ENCODE peak calls at places on chromosomes 6 and 20, in nine cellular contexts. One of them, this sample, is unnamed.

GRCh38 chr20:1685304-1686052 is 27.9 kb upstream of the SIRPG start:
- DNase-seq in esophagus squamous epithelium: no peak
- DNase-seq in stomach: no peak
- DNase-seq in psoas muscle: no peak
- DNase-seq in neural progenitor cell: no peak
- DNase-seq in bronchial epithelial cell: no peak
- DNase-seq in NB4: no peak
- DNase-seq in BJ: no peak
- DNase-seq in heart left ventricle: no peak
- DNase-seq in this sample: no peak

GRCh38 chr20:37886851-37887297 is 16.1 kb upstream of the VSTM2L start:
- DNase-seq in heart left ventricle: peak
- DNase-seq in psoas muscle: no peak
- DNase-seq in BJ: no peak
- DNase-seq in neural progenitor cell: no peak
- DNase-seq in esophagus squamous epithelium: no peak
- DNase-seq in stomach: peak
- DNase-seq in bronchial epithelial cell: no peak
- DNase-seq in NB4: no peak
- DNase-seq in this sample: no peak

GRCh38 chr20:57267158-57267821 is 849 bp upstream of the BMP7 start:
- DNase-seq in BJ: no peak
- DNase-seq in stomach: no peak
- DNase-seq in NB4: no peak
- DNase-seq in heart left ventricle: no peak
- DNase-seq in esophagus squamous epithelium: no peak
- DNase-seq in neural progenitor cell: peak
- DNase-seq in bronchial epithelial cell: no peak
- DNase-seq in psoas muscle: no peak
- DNase-seq in this sample: no peak

GRCh38 chr6:87698618-87699017 is 3.4 kb downstream of the AKIRIN2 start:
- DNase-seq in stomach: no peak
- DNase-seq in BJ: no peak
- DNase-seq in NB4: peak
- DNase-seq in bronchial epithelial cell: peak
- DNase-seq in neural progenitor cell: peak
- DNase-seq in psoas muscle: no peak
- DNase-seq in esophagus squamous epithelium: no peak
- DNase-seq in heart left ventricle: no peak
- DNase-seq in this sample: peak

GRCh38 chr6:140319209-140319608 is 944.8 kb upstream of the CITED2 start:
- DNase-seq in neural progenitor cell: no peak
- DNase-seq in psoas muscle: no peak
- DNase-seq in stomach: no peak
- DNase-seq in NB4: no peak
- DNase-seq in heart left ventricle: no peak
- DNase-seq in esophagus squamous epithelium: no peak
- DNase-seq in BJ: no peak
- DNase-seq in bronchial epithelial cell: no peak
- DNase-seq in this sample: peak

GRCh38 chr6:105991561-105992314 is 94.4 kb upstream of the PRDM1 start:
- DNase-seq in heart left ventricle: no peak
- DNase-seq in esophagus squamous epithelium: no peak
- DNase-seq in neural progenitor cell: peak
- DNase-seq in NB4: no peak
- DNase-seq in psoas muscle: no peak
- DNase-seq in stomach: peak
- DNase-seq in BJ: no peak
- DNase-seq in bronchial epithelial cell: peak
- DNase-seq in this sample: no peak

GRCh38 chr6:168507730-168508129 is 66.7 kb downstream of the SMOC2 start:
- DNase-seq in NB4: no peak
- DNase-seq in neural progenitor cell: no peak
- DNase-seq in heart left ventricle: no peak
- DNase-seq in BJ: no peak
- DNase-seq in esophagus squamous epithelium: no peak
- DNase-seq in bronchial epithelial cell: no peak
- DNase-seq in stomach: no peak
- DNase-seq in psoas muscle: no peak
- DNase-seq in this sample: no peak

GRCh38 chr20:38447251-38447661 is 12.1 kb upstream of the SNHG17 start:
- DNase-seq in heart left ventricle: no peak
- DNase-seq in NB4: no peak
- DNase-seq in bronchial epithelial cell: no peak
- DNase-seq in psoas muscle: no peak
- DNase-seq in BJ: no peak
- DNase-seq in esophagus squamous epithelium: no peak
- DNase-seq in neural progenitor cell: peak
- DNase-seq in stomach: no peak
- DNase-seq in this sample: no peak

GRCh38 chr6:30260036-30260504 is 46.9 kb upstream of the TRIM26 start:
- DNase-seq in BJ: no peak
- DNase-seq in psoas muscle: no peak
- DNase-seq in esophagus squamous epithelium: no peak
- DNase-seq in NB4: peak
- DNase-seq in stomach: no peak
- DNase-seq in bronchial epithelial cell: no peak
- DNase-seq in neural progenitor cell: no peak
- DNase-seq in heart left ventricle: no peak
- DNase-seq in this sample: no peak

GRCh38 chr20:25254571-25254970 is 6.7 kb downstream of the PYGB start:
- DNase-seq in neural progenitor cell: peak
- DNase-seq in BJ: no peak
- DNase-seq in stomach: no peak
- DNase-seq in heart left ventricle: no peak
- DNase-seq in esophagus squamous epithelium: no peak
- DNase-seq in NB4: no peak
- DNase-seq in psoas muscle: no peak
- DNase-seq in bronchial epithelial cell: no peak
- DNase-seq in this sample: no peak

GRCh38 chr6:110589865-110590513 is 113.6 kb upstream of the SLC22A16 start:
- DNase-seq in BJ: no peak
- DNase-seq in psoas muscle: no peak
- DNase-seq in bronchial epithelial cell: no peak
- DNase-seq in stomach: no peak
- DNase-seq in heart left ventricle: no peak
- DNase-seq in NB4: no peak
- DNase-seq in neural progenitor cell: no peak
- DNase-seq in esophagus squamous epithelium: no peak
- DNase-seq in this sample: no peak

GRCh38 chr6:40953486-40953885 is 85.5 kb downstream of the UNC5CL start:
- DNase-seq in BJ: no peak
- DNase-seq in esophagus squamous epithelium: no peak
- DNase-seq in heart left ventricle: no peak
- DNase-seq in stomach: no peak
- DNase-seq in psoas muscle: no peak
- DNase-seq in bronchial epithelial cell: no peak
- DNase-seq in NB4: no peak
- DNase-seq in neural progenitor cell: no peak
- DNase-seq in this sample: no peak

GRCh38 chr6:5529733-5530132 is 268.4 kb downstream of the FARS2 start:
- DNase-seq in neural progenitor cell: no peak
- DNase-seq in bronchial epithelial cell: no peak
- DNase-seq in NB4: no peak
- DNase-seq in BJ: no peak
- DNase-seq in psoas muscle: no peak
- DNase-seq in esophagus squamous epithelium: no peak
- DNase-seq in heart left ventricle: no peak
- DNase-seq in stomach: no peak
- DNase-seq in this sample: peak

GRCh38 chr20:11982958-11983470 is 65.3 kb downstream of the BTBD3 start:
- DNase-seq in esophagus squamous epithelium: no peak
- DNase-seq in heart left ventricle: no peak
- DNase-seq in psoas muscle: no peak
- DNase-seq in stomach: no peak
- DNase-seq in neural progenitor cell: no peak
- DNase-seq in NB4: no peak
- DNase-seq in bronchial epithelial cell: no peak
- DNase-seq in BJ: no peak
- DNase-seq in this sample: no peak
- H3K4me3 ChIP-seq in esophagus squamous epithelium: no peak
- H3K4me3 ChIP-seq in heart left ventricle: no peak
- H3K4me3 ChIP-seq in psoas muscle: no peak
- H3K4me3 ChIP-seq in stomach: peak
- H3K4me3 ChIP-seq in neural progenitor cell: no peak
- H3K4me3 ChIP-seq in NB4: no peak
- H3K4me3 ChIP-seq in bronchial epithelial cell: no peak
- H3K4me3 ChIP-seq in BJ: no peak
- H3K4me3 ChIP-seq in this sample: no peak

DNA sequence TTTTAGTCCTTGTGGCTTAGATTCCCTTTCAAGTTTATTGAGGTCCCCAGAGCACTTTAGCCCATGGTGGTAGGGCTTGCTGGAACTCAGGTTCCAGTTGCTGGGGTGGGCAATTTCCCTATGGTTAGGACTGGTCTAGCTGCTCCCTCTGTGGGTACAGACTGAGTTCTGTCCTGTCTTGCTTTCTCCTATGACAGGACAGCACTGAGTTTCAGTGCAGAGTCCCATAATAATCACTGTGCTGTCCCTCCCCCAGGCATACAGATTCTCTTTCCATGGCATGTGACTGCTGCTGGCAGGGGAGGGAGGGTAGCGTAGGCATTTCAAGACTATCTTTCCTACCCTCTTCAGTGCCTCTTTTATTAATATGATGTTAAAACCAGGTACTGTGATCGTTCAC is 17.1 kb upstream of the ERVFRD-1 start:
- DNase-seq in esophagus squamous epithelium: no peak
- DNase-seq in bronchial epithelial cell: no peak
- DNase-seq in stomach: no peak
- DNase-seq in neural progenitor cell: no peak
- DNase-seq in psoas muscle: no peak
- DNase-seq in heart left ventricle: no peak
- DNase-seq in BJ: no peak
- DNase-seq in NB4: no peak
- DNase-seq in this sample: no peak
- TF ChIP-seq CTCF in esophagus squamous epithelium: no peak
- TF ChIP-seq CTCF in bronchial epithelial cell: no peak
- TF ChIP-seq CTCF in stomach: no peak
- TF ChIP-seq CTCF in neural progenitor cell: no peak
- TF ChIP-seq CTCF in psoas muscle: no peak
- TF ChIP-seq CTCF in heart left ventricle: no peak
- TF ChIP-seq CTCF in BJ: no peak
- TF ChIP-seq CTCF in NB4: no peak
- TF ChIP-seq CTCF in this sample: no peak

DNA sequence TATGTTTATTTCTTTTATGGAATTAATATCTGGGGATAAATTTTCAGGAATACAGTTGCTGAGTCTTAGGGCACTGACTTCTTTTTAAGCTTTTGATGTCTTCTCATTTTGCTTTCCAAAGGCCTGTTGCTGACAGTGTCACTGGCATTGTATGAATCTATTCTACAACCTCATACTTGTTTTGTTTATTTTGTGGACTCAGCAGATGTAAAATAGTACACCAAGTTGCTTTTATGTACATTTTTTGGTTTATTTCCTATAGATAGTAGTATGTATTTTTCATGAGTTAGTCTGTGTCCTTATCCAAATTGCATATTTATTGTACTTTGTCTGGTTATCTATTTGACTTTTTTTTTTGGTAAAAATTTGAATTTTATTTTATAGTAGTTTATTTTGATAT is 35.0 kb downstream of the FAM162B start:
- DNase-seq in NB4: no peak
- DNase-seq in stomach: no peak
- DNase-seq in heart left ventricle: no peak
- DNase-seq in esophagus squamous epithelium: no peak
- DNase-seq in BJ: no peak
- DNase-seq in bronchial epithelial cell: no peak
- DNase-seq in psoas muscle: no peak
- DNase-seq in neural progenitor cell: no peak
- DNase-seq in this sample: no peak
- H3K4me3 ChIP-seq in NB4: no peak
- H3K4me3 ChIP-seq in stomach: no peak
- H3K4me3 ChIP-seq in heart left ventricle: no peak
- H3K4me3 ChIP-seq in esophagus squamous epithelium: no peak
- H3K4me3 ChIP-seq in BJ: no peak
- H3K4me3 ChIP-seq in bronchial epithelial cell: no peak
- H3K4me3 ChIP-seq in psoas muscle: no peak
- H3K4me3 ChIP-seq in neural progenitor cell: no peak
- H3K4me3 ChIP-seq in this sample: no peak

GRCh38 chr6:118652051-118652699 is 784 bp upstream of the CEP85L start:
- DNase-seq in heart left ventricle: no peak
- DNase-seq in neural progenitor cell: peak
- DNase-seq in bronchial epithelial cell: no peak
- DNase-seq in BJ: no peak
- DNase-seq in NB4: no peak
- DNase-seq in stomach: no peak
- DNase-seq in esophagus squamous epithelium: no peak
- DNase-seq in psoas muscle: no peak
- DNase-seq in this sample: no peak

GRCh38 chr6:118648866-118649554 is 2.4 kb downstream of the CEP85L start:
- DNase-seq in heart left ventricle: no peak
- DNase-seq in neural progenitor cell: no peak
- DNase-seq in esophagus squamous epithelium: no peak
- DNase-seq in stomach: no peak
- DNase-seq in bronchial epithelial cell: no peak
- DNase-seq in NB4: no peak
- DNase-seq in psoas muscle: no peak
- DNase-seq in BJ: no peak
- DNase-seq in this sample: no peak

GRCh38 chr6:118650500-118651281 is 700 bp downstream of the CEP85L start:
- DNase-seq in esophagus squamous epithelium: no peak
- DNase-seq in neural progenitor cell: peak
- DNase-seq in stomach: peak
- DNase-seq in bronchial epithelial cell: peak
- DNase-seq in heart left ventricle: peak
- DNase-seq in psoas muscle: peak
- DNase-seq in BJ: no peak
- DNase-seq in NB4: peak
- DNase-seq in this sample: peak

GRCh38 chr6:118649918-118650499 is 1.4 kb downstream of the CEP85L start:
- DNase-seq in psoas muscle: no peak
- DNase-seq in stomach: no peak
- DNase-seq in NB4: peak
- DNase-seq in BJ: no peak
- DNase-seq in esophagus squamous epithelium: no peak
- DNase-seq in bronchial epithelial cell: no peak
- DNase-seq in neural progenitor cell: no peak
- DNase-seq in heart left ventricle: no peak
- DNase-seq in this sample: no peak

DNA sequence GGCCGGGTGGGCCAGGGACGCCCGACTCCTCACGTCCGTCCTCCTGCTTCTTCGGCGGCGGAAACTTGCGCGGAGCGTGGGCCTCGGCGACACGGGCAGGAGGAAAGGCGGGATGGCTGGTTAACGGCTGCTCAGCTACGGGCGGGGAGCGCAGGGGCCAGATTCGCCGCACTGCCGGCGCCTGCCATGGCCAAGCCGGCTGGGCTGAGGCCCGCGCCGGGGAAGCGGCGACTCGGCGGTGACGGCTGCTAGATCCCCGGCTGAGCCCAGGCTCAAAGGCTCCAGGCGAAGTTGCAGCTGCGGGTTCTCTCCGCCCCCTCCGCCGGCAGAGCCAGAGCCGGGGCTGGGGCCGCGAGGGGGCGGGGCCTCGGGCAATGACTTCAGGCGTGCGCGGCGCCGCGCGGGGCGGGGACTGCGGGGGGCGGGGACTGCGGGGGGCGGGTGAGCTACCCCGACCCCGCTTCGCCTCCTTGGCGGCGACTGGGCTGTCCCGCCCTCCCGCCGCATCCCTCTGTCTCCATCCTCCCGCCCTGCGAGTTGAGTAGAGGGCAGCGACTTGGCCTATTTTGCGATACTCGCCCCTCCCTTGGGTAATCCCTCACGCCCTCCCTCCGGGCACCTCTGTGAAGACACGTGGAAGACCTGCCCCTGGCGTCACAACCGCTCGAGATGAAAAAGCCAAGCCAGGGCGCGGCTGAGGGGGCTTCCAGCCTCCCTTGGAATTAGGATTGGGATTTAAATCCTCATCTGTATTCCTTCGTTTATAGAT is at the start of gene CEP85L:
- DNase-seq in NB4: peak
- DNase-seq in stomach: peak
- DNase-seq in psoas muscle: peak
- DNase-seq in BJ: peak
- DNase-seq in neural progenitor cell: peak
- DNase-seq in heart left ventricle: peak
- DNase-seq in bronchial epithelial cell: peak
- DNase-seq in esophagus squamous epithelium: peak
- DNase-seq in this sample: peak
- TF ChIP-seq CTCF in NB4: no peak
- TF ChIP-seq CTCF in stomach: peak
- TF ChIP-seq CTCF in psoas muscle: no peak
- TF ChIP-seq CTCF in BJ: no peak
- TF ChIP-seq CTCF in neural progenitor cell: no peak
- TF ChIP-seq CTCF in heart left ventricle: no peak
- TF ChIP-seq CTCF in bronchial epithelial cell: no peak
- TF ChIP-seq CTCF in esophagus squamous epithelium: no peak
- TF ChIP-seq CTCF in this sample: no peak